ENCODE peak calls at places on chromosomes 12 and 14, in four cellular contexts. I is IMR-90, K is GM12878, Z is H1. Y is an unnamed sample.

GRCh38 chr14:34014936-34015335 is 64.1 kb upstream of the EGLN3 start:
- DNase-seq in I (no peak), K (no peak), Z (no peak), Y (no peak)

GRCh38 chr14:102776761-102777710 is at the start of gene TRAF3:
- DNase-seq in K (no peak), Z (no peak), I (peak), Y (peak)

GRCh38 chr12:31702047-31702446 is 26.8 kb downstream of the AMN1 start:
- DNase-seq in I (peak), Z (no peak), K (no peak), Y (no peak)

GRCh38 chr12:49971141-49971540 is 1.6 kb upstream of the AQP6 start:
- DNase-seq in Z (no peak), K (no peak), I (no peak), Y (no peak)

GRCh38 chr12:42445891-42446290 is 119.9 kb downstream of the PPHLN1 start:
- DNase-seq in I (no peak), Z (no peak), K (no peak), Y (no peak)

GRCh38 chr12:79959484-79959883 is 24.6 kb upstream of the PPP1R12A start:
- DNase-seq in K (no peak), I (no peak), Z (no peak), Y (no peak)

GRCh38 chr12:13073191-13073590 is 29.0 kb downstream of the FAM234B start:
- DNase-seq in K (no peak), Z (no peak), I (peak), Y (no peak)

GRCh38 chr14:70045715-70046535 is 142.8 kb downstream of the SLC8A3 start:
- DNase-seq in Z (peak), I (peak), K (no peak), Y (peak)

DNA sequence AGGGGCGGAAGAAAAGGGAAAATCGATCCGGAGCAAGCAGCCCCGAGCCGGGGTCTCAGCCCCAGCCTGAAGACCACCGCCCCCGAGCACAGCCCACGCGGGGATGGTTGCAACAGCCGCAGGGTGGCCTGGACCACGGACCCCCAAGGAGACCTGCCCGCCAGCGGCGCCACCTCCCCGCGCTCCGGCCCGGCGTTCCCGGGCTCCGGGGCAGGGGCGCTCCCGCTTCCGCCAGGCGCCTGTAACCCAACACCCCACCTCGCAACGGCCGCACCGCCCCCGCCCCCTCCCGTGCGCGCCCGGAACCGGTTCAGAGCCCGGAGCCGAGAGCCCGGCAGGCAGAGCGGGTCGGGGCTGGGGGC is 571 bp downstream of the ACTN1 start:
- DNase-seq in I (no peak), Z (no peak), K (no peak), Y (peak)
- TF ChIP-seq RAD21 in I (no peak), Z (no peak), K (no peak), Y (no peak)

DNA sequence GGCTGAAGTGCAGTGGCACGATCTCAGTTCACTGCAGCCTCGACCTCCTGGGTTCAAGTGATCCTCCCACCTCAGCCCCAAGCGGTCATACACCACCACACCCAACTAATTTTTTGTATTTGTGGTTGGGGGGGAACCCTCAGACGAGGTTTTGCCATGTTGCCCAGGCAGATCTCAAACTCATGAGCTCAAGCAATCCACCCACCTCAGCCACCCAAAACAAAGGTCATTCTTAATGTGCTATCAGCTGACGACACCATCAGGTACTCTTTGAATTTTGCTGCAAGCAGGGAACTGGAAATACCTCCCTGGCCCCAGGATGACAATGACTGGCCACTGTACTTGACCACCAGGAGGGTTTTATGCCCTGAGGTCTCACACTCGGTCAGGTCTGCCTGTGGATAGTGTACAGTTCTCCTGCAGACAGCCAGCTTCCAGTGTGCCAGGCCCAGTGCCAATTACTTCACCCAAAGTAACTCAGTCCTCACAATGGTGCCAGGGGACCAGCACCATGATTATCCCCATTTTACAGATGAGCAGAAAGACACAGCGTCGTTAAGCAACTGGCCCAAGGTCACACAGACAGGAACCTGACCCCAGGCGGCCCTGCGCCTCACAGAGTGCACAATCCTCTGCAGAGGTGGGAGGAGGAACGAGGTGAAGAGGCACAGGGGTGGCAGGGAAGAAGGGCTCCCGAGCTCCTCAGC is 42.9 kb downstream of the ITPK1 start:
- DNase-seq in K (peak), I (no peak), Z (no peak), Y (no peak)
- TF ChIP-seq CHD1 in K (no peak), I (no peak), Z (no peak), Y (no peak)

DNA sequence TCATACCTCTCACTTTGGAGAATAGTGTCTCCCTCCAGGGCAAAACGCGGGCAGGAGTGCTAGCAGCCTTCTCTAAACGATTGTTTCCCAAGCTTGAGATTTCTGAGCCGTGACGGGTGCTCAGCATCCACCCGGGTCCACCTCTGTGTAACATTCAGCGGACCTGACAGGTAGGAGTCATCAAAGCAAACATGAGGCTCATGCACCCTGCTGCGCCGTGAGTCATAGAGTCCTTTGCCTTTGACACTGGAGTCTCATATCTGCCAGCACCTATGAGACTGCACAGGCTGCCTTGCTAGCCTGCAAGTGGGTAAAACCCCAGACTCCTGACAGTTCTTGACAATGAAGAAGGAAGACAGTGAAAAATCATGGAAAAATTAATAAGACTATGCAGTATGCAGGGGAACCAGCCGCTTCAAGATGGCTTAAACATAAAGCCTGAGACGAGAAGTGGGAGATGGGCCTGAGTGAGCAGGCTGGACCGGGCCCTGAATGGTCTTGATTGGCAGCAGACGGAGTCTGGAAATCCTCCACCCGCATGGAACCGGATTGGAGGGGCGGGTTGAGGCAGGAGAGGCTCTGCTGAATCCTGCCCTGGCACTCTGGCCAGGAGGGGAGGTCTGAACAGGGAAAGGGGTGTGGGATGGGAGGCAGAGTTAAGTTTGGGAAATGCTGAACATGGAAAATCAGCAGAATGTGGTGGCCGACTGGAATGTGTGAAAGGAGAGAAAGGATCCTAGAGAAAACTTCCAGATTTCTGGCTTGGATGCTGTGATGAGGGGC is 54.2 kb downstream of the LGMN start:
- DNase-seq in Z (no peak), I (no peak), K (no peak), Y (no peak)
- TF ChIP-seq RAD21 in Z (no peak), I (no peak), K (no peak), Y (no peak)

GRCh38 chr12:28172434-28173030 is 17.7 kb upstream of the CCDC91 start:
- DNase-seq in I (peak), K (no peak), Z (no peak), Y (peak)
- TF ChIP-seq CHD1 in I (no peak), K (no peak), Z (no peak), Y (no peak)

GRCh38 chr12:116162071-116162470 is 115.4 kb downstream of the MED13L start:
- DNase-seq in Z (no peak), K (no peak), I (no peak), Y (no peak)
- TF ChIP-seq RAD21 in Z (no peak), K (no peak), I (no peak), Y (no peak)

DNA sequence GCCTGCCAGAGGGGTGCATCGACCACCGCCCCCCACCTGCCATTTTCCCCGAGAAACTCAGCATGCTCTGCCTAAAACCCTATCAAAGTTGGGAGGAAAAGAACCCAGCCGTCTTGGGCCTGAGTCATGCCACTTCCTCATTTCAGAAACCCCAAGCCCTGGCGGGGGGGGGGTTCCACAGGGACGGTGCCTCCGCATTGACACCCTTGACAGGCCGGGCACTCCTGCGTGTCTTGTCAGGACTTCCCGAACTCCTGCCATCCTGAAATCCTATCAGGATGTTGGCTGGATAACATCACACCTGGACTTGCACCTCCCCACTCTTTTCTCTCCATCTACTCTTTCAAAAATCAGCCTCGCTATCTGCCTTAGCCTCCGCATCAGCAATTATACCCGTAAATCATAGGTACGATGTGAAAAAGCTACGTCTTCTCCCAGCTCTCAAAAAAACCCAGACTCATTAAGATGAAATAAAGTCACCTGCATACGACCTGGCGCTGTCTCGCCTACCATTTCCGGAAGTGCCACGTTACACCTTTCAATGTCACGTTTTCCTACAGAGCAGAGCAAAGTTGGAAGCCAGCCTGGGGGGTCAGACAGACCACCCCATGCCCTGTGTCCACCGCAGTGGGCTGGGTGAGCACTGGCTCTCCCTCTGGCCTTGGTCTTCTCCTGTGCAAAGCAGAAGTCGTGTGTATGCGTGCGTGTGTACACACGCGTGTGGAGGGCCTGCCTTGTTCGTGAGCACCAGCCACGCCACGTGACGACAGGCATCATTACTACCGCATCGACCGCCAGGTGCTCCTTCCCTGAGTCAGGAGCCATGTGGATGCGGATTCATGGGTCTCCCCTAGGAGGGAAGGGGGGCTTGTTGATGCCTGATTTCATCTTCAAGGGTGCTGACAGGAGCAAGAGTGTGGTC is 96.7 kb downstream of the RFLNA start:
- DNase-seq in Z (no peak), I (peak), K (peak), Y (no peak)
- TF ChIP-seq CHD1 in Z (no peak), I (no peak), K (no peak), Y (no peak)

GRCh38 chr12:27193106-27193505 is 51.0 kb upstream of the STK38L start:
- DNase-seq in Z (no peak), K (no peak), I (peak), Y (no peak)
- TF ChIP-seq RAD21 in Z (no peak), K (no peak), I (no peak), Y (no peak)

GRCh38 chr12:72699362-72699761 is 427.2 kb downstream of the TRHDE start:
- DNase-seq in K (no peak), I (no peak), Z (no peak), Y (no peak)
- TF ChIP-seq CHD1 in K (no peak), I (no peak), Z (no peak), Y (no peak)

GRCh38 chr14:99601301-99601945 is 2.6 kb downstream of the CCDC85C start:
- DNase-seq in Z (no peak), I (peak), K (no peak), Y (no peak)
- TF ChIP-seq RAD21 in Z (no peak), I (peak), K (no peak), Y (no peak)

Y was measured in K562.